ENCODE peak calls at places on chromosomes 4 and X, in seven cellular contexts. V is WTC11; F is left cardiac atrium; N is stimulated activated CD4-positive, alpha-beta T cell treated with anti-CD3 and anti-CD28 coated beads, TNF-alpha, amount 100 ng/mL, for 24 hours; R is GM18507; K is sciatic nerve; J is activated CD4-positive, CD25-positive, alpha-beta regulatory T cell. I is an unnamed sample.

GRCh38 chr4:36325499-36325898 is 44.1 kb downstream of the DTHD1 start:
- DNase-seq in V (no peak), F (no peak), N (no peak), R (no peak), K (no peak), J (no peak), I (no peak)

GRCh38 chr4:175215657-175216056 is 297.5 kb downstream of the ADAM29 start:
- DNase-seq in V (no peak), F (no peak), N (no peak), R (no peak), K (no peak), J (no peak), I (no peak)

GRCh38 chr4:1367230-1367935 is 20.4 kb downstream of the UVSSA start:
- DNase-seq in V (no peak), F (no peak), N (no peak), R (no peak), K (peak), J (no peak), I (peak)

GRCh38 chr4:183348706-183349659 is 26.8 kb upstream of the CLDN24 start:
- DNase-seq in V (no peak), F (no peak), N (peak), R (no peak), K (peak), J (peak), I (peak)

GRCh38 chr4:123232439-123232838 is 164.2 kb upstream of the SPRY1 start:
- DNase-seq in V (no peak), F (no peak), N (no peak), R (no peak), K (no peak), J (no peak), I (no peak)

GRCh38 chr4:78528327-78528726 is 23.2 kb upstream of the ANXA3 start:
- DNase-seq in V (no peak), F (no peak), N (no peak), R (no peak), K (no peak), J (no peak), I (no peak)

GRCh38 chr4:2852481-2852881 is 8.8 kb downstream of the ADD1 start:
- DNase-seq in V (no peak), F (peak), N (no peak), R (no peak), K (no peak), J (no peak), I (no peak)

GRCh38 chrX:38351346-38351745 is 1.1 kb upstream of the OTC start:
- DNase-seq in V (no peak), F (no peak), N (no peak), R (no peak), K (no peak), J (no peak), I (no peak)

GRCh38 chr4:114264877-114265291 is 285.4 kb upstream of the ARSJ start:
- DNase-seq in V (no peak), F (no peak), N (no peak), R (no peak), K (no peak), J (no peak), I (no peak)

GRCh38 chrX:41085883-41086626 is 810 bp downstream of the USP9X start:
- DNase-seq in V (peak), F (peak), N (no peak), R (no peak), K (peak), J (peak), I (peak)

GRCh38 chr4:1249731-1250526 is 999 bp upstream of the CTBP1 start:
- DNase-seq in V (peak), F (peak), N (no peak), R (no peak), K (peak), J (peak), I (peak)

GRCh38 chrX:37958493-37959211 is 47.7 kb upstream of the SYTL5 start:
- DNase-seq in V (no peak), F (no peak), N (no peak), R (no peak), K (no peak), J (no peak), I (no peak)

GRCh38 chr4:58113083-58113482 is 1002.9 kb upstream of the IGFBP7 start:
- DNase-seq in V (no peak), F (no peak), N (no peak), R (no peak), K (no peak), J (no peak), I (no peak)

GRCh38 chr4:99248714-99249113 is 29.7 kb upstream of the ADH6 start:
- DNase-seq in V (no peak), F (no peak), N (no peak), R (no peak), K (no peak), J (no peak), I (no peak)

GRCh38 chr4:46432923-46433322 is 43.0 kb upstream of the GABRA2 start:
- DNase-seq in V (no peak), F (peak), N (no peak), R (no peak), K (no peak), J (no peak), I (no peak)

GRCh38 chrX:51336584-51336983 is 4.0 kb downstream of the NUDT10 start:
- DNase-seq in V (peak), F (no peak), N (no peak), R (no peak), K (no peak), J (no peak), I (no peak)

GRCh38 chr4:45030059-45030458 is 303.7 kb upstream of the GNPDA2 start:
- DNase-seq in V (no peak), F (no peak), N (no peak), R (no peak), K (no peak), J (no peak), I (no peak)

GRCh38 chr4:88661724-88662123 is 35.9 kb downstream of the NAP1L5 start:
- DNase-seq in V (no peak), F (no peak), N (no peak), R (no peak), K (no peak), J (no peak), I (no peak)

GRCh38 chrX:134484039-134484438 is 24.1 kb downstream of the HPRT1 start:
- DNase-seq in V (no peak), F (no peak), N (no peak), R (no peak), K (no peak), J (no peak), I (no peak)

GRCh38 chr4:55733874-55734437 is 85.6 kb upstream of the EXOC1L start:
- DNase-seq in V (no peak), F (peak), N (no peak), R (no peak), K (no peak), J (no peak), I (no peak)

I was measured in posterior vena cava.